ENCODE peak calls at places on chromosomes 4 and X, in eight cellular contexts. L is trophoblast cell, Z is DND-41, V is GM12864, S is PC-3, C is AG10803, B is esophagus squamous epithelium, O is dorsolateral prefrontal cortex. D is an unnamed sample.

GRCh38 chrX:10450229-10450958 is 170.0 kb downstream of the MID1 start:
- DNase-seq in L (peak), Z (no peak), V (no peak), S (peak), C (peak), B (no peak), O (no peak), D (no peak)

GRCh38 chr4:21728231-21728758 is 220.3 kb downstream of the KCNIP4 start:
- DNase-seq in L (no peak), Z (no peak), V (no peak), S (no peak), C (no peak), B (no peak), O (no peak), D (no peak)

GRCh38 chrX:136387951-136388502 is 87.3 kb downstream of the ADGRG4 start:
- DNase-seq in L (no peak), Z (no peak), V (no peak), S (no peak), C (no peak), B (no peak), O (peak), D (no peak)

GRCh38 chr4:76305971-76306881 is at the start of gene STBD1:
- DNase-seq in L (peak), Z (no peak), V (no peak), S (peak), C (peak), B (no peak), O (peak), D (peak)

GRCh38 chr4:16667464-16667863 is 231.0 kb downstream of the LDB2 start:
- DNase-seq in L (peak), Z (no peak), V (no peak), S (peak), C (peak), B (no peak), O (no peak), D (no peak)

GRCh38 chrX:46979340-46979739 is 67.1 kb downstream of the JADE3 start:
- DNase-seq in L (no peak), Z (no peak), V (no peak), S (peak), C (peak), B (no peak), O (no peak), D (no peak)

GRCh38 chrX:74420194-74421035 is 878 bp upstream of the SLC16A2 start:
- DNase-seq in L (peak), Z (no peak), V (no peak), S (peak), C (peak), B (no peak), O (peak), D (peak)

GRCh38 chr4:78155616-78156105 is 98.5 kb downstream of the FRAS1 start:
- DNase-seq in L (no peak), Z (no peak), V (no peak), S (no peak), C (peak), B (no peak), O (no peak), D (no peak)

GRCh38 chr4:177047070-177047850 is 254.5 kb upstream of the VEGFC start:
- DNase-seq in L (peak), Z (peak), V (peak), S (peak), C (peak), B (no peak), O (peak), D (peak)

GRCh38 chr4:106601519-106601918 is 232.9 kb upstream of the GIMD1 start:
- DNase-seq in L (peak), Z (no peak), V (no peak), S (no peak), C (peak), B (no peak), O (no peak), D (no peak)

GRCh38 chr4:80008351-80008750 is 64.7 kb downstream of the ANTXR2 start:
- DNase-seq in L (no peak), Z (peak), V (no peak), S (no peak), C (no peak), B (no peak), O (no peak), D (no peak)

GRCh38 chr4:180449395-180449956 is 1793.7 kb upstream of the TENM3 start:
- DNase-seq in L (peak), Z (peak), V (no peak), S (peak), C (no peak), B (no peak), O (peak), D (peak)

GRCh38 chrX:53084043-53084570 is 1.9 kb downstream of the TSPYL2 start:
- DNase-seq in L (peak), Z (no peak), V (no peak), S (no peak), C (no peak), B (no peak), O (no peak), D (no peak)

GRCh38 chr4:36399762-36400353 is 118.4 kb downstream of the DTHD1 start:
- DNase-seq in L (peak), Z (peak), V (no peak), S (peak), C (no peak), B (no peak), O (peak), D (peak)

GRCh38 chr4:2333356-2333841 is 71.5 kb upstream of the MXD4 start:
- DNase-seq in L (no peak), Z (no peak), V (peak), S (no peak), C (no peak), B (no peak), O (no peak), D (no peak)

GRCh38 chrX:16671005-16671404 is 21.0 kb downstream of the S100G start:
- DNase-seq in L (peak), Z (no peak), V (no peak), S (peak), C (peak), B (no peak), O (peak), D (peak)

GRCh38 chrX:137194164-137194563 is 160.4 kb upstream of the GPR101 start:
- DNase-seq in L (peak), Z (peak), V (no peak), S (peak), C (no peak), B (no peak), O (peak), D (no peak)

GRCh38 chr4:140249351-140249750 is 95.4 kb upstream of the MAML3 start:
- DNase-seq in L (peak), Z (no peak), V (no peak), S (peak), C (peak), B (no peak), O (no peak), D (no peak)

GRCh38 chr4:54110019-54110416 is 10.1 kb downstream of the GSX2 start:
- DNase-seq in L (no peak), Z (no peak), V (no peak), S (no peak), C (no peak), B (no peak), O (no peak), D (no peak)
- H3K4me3 ChIP-seq in L (no peak), Z (no peak), V (no peak), S (no peak), C (no peak), B (peak), O (no peak), D (no peak)

GRCh38 chr4:38665846-38666490 is 2.0 kb downstream of the KLF3 start:
- DNase-seq in L (peak), Z (no peak), V (no peak), S (peak), C (no peak), B (no peak), O (no peak), D (no peak)

GRCh38 chr4:38667005-38667771 is 3.2 kb downstream of the KLF3 start:
- DNase-seq in L (peak), Z (peak), V (no peak), S (peak), C (peak), B (peak), O (peak), D (peak)

GRCh38 chr4:38669233-38669632 is 5.2 kb downstream of the KLF3 start:
- DNase-seq in L (no peak), Z (no peak), V (no peak), S (no peak), C (no peak), B (no peak), O (no peak), D (no peak)

GRCh38 chr4:38670061-38670894 is 6.3 kb downstream of the KLF3 start:
- DNase-seq in L (no peak), Z (no peak), V (no peak), S (peak), C (no peak), B (no peak), O (no peak), D (no peak)

DNA sequence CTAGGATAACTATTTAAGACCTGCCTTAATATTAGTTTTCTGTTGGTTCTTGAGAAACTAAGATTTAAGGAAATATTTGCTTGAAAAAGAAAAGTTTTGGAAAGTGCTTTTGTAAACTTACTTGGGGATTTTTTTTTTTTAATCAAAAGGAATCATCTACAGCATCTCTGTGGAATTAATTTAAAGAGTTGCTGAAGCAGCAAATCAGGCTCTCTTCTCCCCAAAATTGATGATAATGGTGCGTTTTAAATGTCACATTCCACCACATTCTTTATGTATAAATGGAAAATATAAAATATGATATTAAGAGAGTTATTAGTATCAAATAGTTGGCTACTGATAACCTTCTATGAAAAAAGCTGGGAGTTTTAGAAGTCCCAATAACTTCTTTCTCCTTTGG is 4.2 kb downstream of the KLF3 start:
- DNase-seq in L (no peak), Z (no peak), V (no peak), S (no peak), C (no peak), B (no peak), O (no peak), D (no peak)
- H3K4me3 ChIP-seq in L (no peak), Z (no peak), V (no peak), S (peak), C (no peak), B (peak), O (no peak), D (no peak)

GRCh38 chr4:159248383-159249178 is 145.7 kb downstream of the RAPGEF2 start:
- DNase-seq in L (no peak), Z (no peak), V (no peak), S (no peak), C (peak), B (no peak), O (no peak), D (peak)
- H3K4me3 ChIP-seq in L (no peak), Z (no peak), V (no peak), S (no peak), C (peak), B (peak), O (peak), D (peak)

GRCh38 chr4:30716158-30716557 is 4.0 kb upstream of the PCDH7 start:
- DNase-seq in L (peak), Z (no peak), V (no peak), S (peak), C (no peak), B (no peak), O (no peak), D (no peak)
- H3K4me3 ChIP-seq in L (no peak), Z (no peak), V (no peak), S (peak), C (no peak), B (peak), O (peak), D (no peak)

GRCh38 chr4:48985602-48985975 is 486 bp upstream of the CWH43 start:
- DNase-seq in L (no peak), Z (no peak), V (no peak), S (no peak), C (no peak), B (no peak), O (no peak), D (no peak)

GRCh38 chr4:48991357-48991756 is 5.3 kb downstream of the CWH43 start:
- DNase-seq in L (no peak), Z (no peak), V (no peak), S (no peak), C (no peak), B (no peak), O (no peak), D (peak)

GRCh38 chr4:48989461-48990203 is 3.6 kb downstream of the CWH43 start:
- DNase-seq in L (no peak), Z (no peak), V (no peak), S (no peak), C (no peak), B (no peak), O (no peak), D (no peak)

GRCh38 chr4:48986654-48987164 is 634 bp downstream of the CWH43 start:
- DNase-seq in L (no peak), Z (no peak), V (no peak), S (peak), C (no peak), B (no peak), O (no peak), D (no peak)

DNA sequence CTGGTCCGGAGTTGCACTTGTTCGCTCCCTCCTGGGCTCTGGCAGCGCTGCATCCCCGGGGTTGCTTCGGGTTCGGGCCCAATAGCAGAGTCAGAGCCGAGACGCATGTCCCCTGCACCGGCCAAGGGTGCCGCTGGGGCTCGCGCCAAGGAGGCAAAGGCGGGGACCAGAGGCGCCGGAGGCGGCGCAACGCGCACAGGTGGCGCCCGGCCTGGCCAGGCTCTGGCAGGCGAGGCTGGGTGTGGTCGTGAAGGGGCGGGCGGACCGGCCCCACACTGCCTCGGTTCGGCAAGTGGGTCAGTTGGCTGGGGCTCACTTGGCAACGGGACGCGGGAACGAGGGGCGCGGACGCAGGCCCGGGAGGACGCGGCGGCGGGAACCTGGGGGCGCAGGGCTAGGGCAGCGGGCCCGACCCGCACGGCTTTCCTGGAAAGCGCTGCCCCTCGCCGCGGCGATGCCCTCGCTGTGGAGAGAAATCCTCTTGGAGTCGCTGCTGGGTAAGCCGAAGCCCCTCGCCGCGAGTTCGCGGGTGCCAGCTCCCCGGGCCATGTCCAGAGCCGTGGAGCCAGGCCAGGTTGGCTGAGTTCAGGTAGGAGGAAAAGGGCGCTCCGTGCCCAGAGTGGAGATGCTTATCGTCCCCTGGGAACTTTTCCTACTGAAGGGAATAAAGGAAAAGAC is at the start of gene CWH43:
- DNase-seq in L (no peak), Z (no peak), V (no peak), S (peak), C (no peak), B (no peak), O (no peak), D (no peak)
- H3K4me3 ChIP-seq in L (no peak), Z (no peak), V (no peak), S (peak), C (no peak), B (peak), O (peak), D (peak)

D was measured in LNCaP clone FGC.